ENCODE peak calls at places on chromosomes 3 and 15, in ten cellular contexts. D is stimulated activated CD4-positive, alpha-beta T cell treated with anti-CD3 and anti-CD28 coated beads, Interleukin-12 subunit alpha, Interleukin-12 subunit beta, amount 100 ng/mL, for 24 hours; E is NCI-H2081; V is MCF 10A; W is omental fat pad; F is amniotic stem cell; Z is stimulated activated CD8-positive, alpha-beta memory T cell treated with anti-CD3 and anti-CD28 coated beads, Interleukin-7, amount 100 ng/mL, for 48 hours; Y is lung; N is NAMALWA; J is cardiac fibroblast. L is an unnamed sample.
A peak's percentile ranks its signal among the peaks of the same experiment; 100 is the strongest.

GRCh38 chr3:195119461-195120198 is 151.3 kb downstream of the XXYLT1 start:
- DNase-seq in D (no peak), E (no peak), V (peak; percentile 48), W (no peak), F (peak; percentile 30), Z (no peak), Y (no peak), N (no peak), J (peak; percentile 86), L (no peak)

GRCh38 chr3:1007890-1008289 is 84.9 kb upstream of the CNTN6 start:
- DNase-seq in D (no peak), E (no peak), V (no peak), W (no peak), F (no peak), Z (no peak), Y (no peak), N (no peak), J (peak; percentile 39), L (peak; percentile 46)

GRCh38 chr3:11820540-11821041 is 26.1 kb downstream of the TAMM41 start:
- DNase-seq in D (no peak), E (no peak), V (peak; percentile 51), W (no peak), F (no peak), Z (peak; percentile 33), Y (no peak), N (peak; percentile 26), J (no peak), L (peak; percentile 40)

GRCh38 chr3:100954990-100955389 is 38.2 kb downstream of the ABI3BP start:
- DNase-seq in D (no peak), E (no peak), V (peak; percentile 36), W (no peak), F (peak; percentile 84), Z (no peak), Y (no peak), N (no peak), J (peak; percentile 75), L (peak; percentile 28)

GRCh38 chr3:69767571-69767970 is 28.3 kb downstream of the MITF start:
- DNase-seq in D (no peak), E (no peak), V (no peak), W (no peak), F (no peak), Z (no peak), Y (no peak), N (no peak), J (no peak), L (no peak)

GRCh38 chr3:183285828-183286457 is 32.9 kb downstream of the B3GNT5 start:
- DNase-seq in D (peak; percentile 91), E (peak; percentile 94), V (peak; percentile 99), W (peak; percentile 66), F (peak; percentile 88), Z (peak; percentile 98), Y (peak; percentile 88), N (peak; percentile 85), J (peak; percentile 99), L (peak; percentile 94)

GRCh38 chr3:125306620-125307019 is 68.5 kb downstream of the ZNF148 start:
- DNase-seq in D (no peak), E (no peak), V (no peak), W (no peak), F (no peak), Z (no peak), Y (no peak), N (no peak), J (no peak), L (no peak)

GRCh38 chr15:99181544-99181943 is 67.8 kb downstream of the TTC23 start:
- DNase-seq in D (no peak), E (no peak), V (no peak), W (no peak), F (no peak), Z (no peak), Y (no peak), N (no peak), J (peak; percentile 47), L (no peak)

GRCh38 chr3:64056616-64057165 is 33.4 kb upstream of the PSMD6 start:
- DNase-seq in D (no peak), E (no peak), V (peak; percentile 58), W (no peak), F (no peak), Z (no peak), Y (no peak), N (no peak), J (peak; percentile 56), L (peak; percentile 71)

L was measured in retinal pigment epithelial cell.